ENCODE peak calls at places on chromosomes 7 and 10, in six cellular contexts. T is fibroblast of the aortic adventitia, U is OCI-LY7, A is lower lobe of right lung, Y is IMR-90, S is uterus. I is an unnamed sample.

GRCh38 chr7:112137141-112138101 is 68.8 kb downstream of the DOCK4 start:
- DNase-seq in A (no peak), U (no peak), S (no peak), Y (no peak), T (no peak), I (no peak)

GRCh38 chr10:4073912-4074311 is 288.9 kb upstream of the KLF6 start:
- DNase-seq in T (peak; percentile 80), A (no peak), Y (peak; percentile 62), U (no peak), S (no peak), I (no peak)

GRCh38 chr7:108094933-108095710 is 35.0 kb downstream of the LAMB4 start:
- DNase-seq in T (peak; percentile 95), U (peak; percentile 8), Y (peak; percentile 91), A (no peak), S (peak; percentile 81), I (no peak)

GRCh38 chr7:48052748-48053147 is 17.4 kb downstream of the C7orf57 start:
- DNase-seq in T (peak; percentile 65), A (no peak), U (no peak), Y (peak; percentile 82), S (no peak), I (peak; percentile 39)

GRCh38 chr7:8260871-8261707 is 878 bp downstream of the ICA1 start:
- DNase-seq in A (peak; percentile 70), Y (no peak), U (no peak), T (no peak), S (peak; percentile 22), I (no peak)

GRCh38 chr7:134016223-134016941 is 110.8 kb upstream of the LRGUK start:
- DNase-seq in A (no peak), T (peak; percentile 51), S (no peak), Y (peak; percentile 39), U (peak; percentile 17), I (no peak)

GRCh38 chr7:16063691-16064090 is 357.6 kb downstream of the CRPPA start:
- DNase-seq in S (no peak), Y (no peak), U (no peak), A (no peak), T (no peak), I (no peak)

GRCh38 chr10:50739618-50740350 is at the start of gene ASAH2B:
- DNase-seq in T (peak; percentile 73), Y (peak; percentile 74), U (peak; percentile 43), S (peak; percentile 68), A (peak; percentile 84), I (no peak)

GRCh38 chr10:43039629-43040481 is 37.0 kb upstream of the RET start:
- DNase-seq in Y (no peak), S (peak; percentile 4), A (peak; percentile 28), U (no peak), T (no peak), I (no peak)

GRCh38 chr10:11678074-11678793 is 63.9 kb upstream of the ECHDC3 start:
- DNase-seq in A (peak; percentile 22), T (no peak), Y (no peak), U (peak; percentile 96), S (no peak), I (peak; percentile 99)

GRCh38 chr10:69574571-69574978 is 1.4 kb upstream of the NEUROG3 start:
- DNase-seq in Y (no peak), S (no peak), U (no peak), A (no peak), T (no peak), I (no peak)

GRCh38 chr10:29811751-29812427 is 177.1 kb upstream of the SVIL start:
- DNase-seq in A (no peak), U (no peak), T (peak; percentile 98), Y (peak; percentile 98), S (peak; percentile 92), I (no peak)

GRCh38 chr7:90401989-90402388 is 1.3 kb upstream of the CLDN12 start:
- DNase-seq in T (peak; percentile 42), Y (peak; percentile 37), U (no peak), A (no peak), S (no peak), I (no peak)

GRCh38 chr10:70752571-70752970 is 32.6 kb downstream of the TBATA start:
- DNase-seq in A (no peak), Y (no peak), T (no peak), U (no peak), S (no peak), I (no peak)

GRCh38 chr10:124672181-124672638 is 72.0 kb downstream of the FAM53B start:
- DNase-seq in U (no peak), T (no peak), A (peak; percentile 39), Y (no peak), S (no peak), I (no peak)

GRCh38 chr7:39672176-39672575 is 48.8 kb downstream of the RALA start:
- DNase-seq in Y (no peak), A (no peak), U (no peak), S (no peak), T (no peak), I (no peak)

GRCh38 chr10:71963756-71964668 is at the start of gene CHST3:
- DNase-seq in A (peak; percentile 62), T (peak; percentile 68), U (no peak), S (peak; percentile 84), Y (peak; percentile 56), I (no peak)

GRCh38 chr7:48411619-48412018 is 240.4 kb downstream of the ABCA13 start:
- DNase-seq in U (no peak), A (no peak), Y (no peak), S (no peak), T (no peak), I (no peak)

GRCh38 chr10:86635402-86635801 is 18.9 kb upstream of the OPN4 start:
- DNase-seq in S (no peak), T (peak; percentile 92), Y (peak; percentile 91), A (no peak), U (no peak), I (no peak)

GRCh38 chr7:147081117-147081516 is 964.5 kb downstream of the CNTNAP2 start:
- DNase-seq in A (no peak), Y (no peak), T (no peak), S (no peak), U (no peak), I (no peak)

GRCh38 chr10:112663181-112663879 is 216.3 kb downstream of the VTI1A start:
- DNase-seq in S (no peak), U (no peak), Y (peak; percentile 73), A (no peak), T (peak; percentile 40), I (no peak)

DNA sequence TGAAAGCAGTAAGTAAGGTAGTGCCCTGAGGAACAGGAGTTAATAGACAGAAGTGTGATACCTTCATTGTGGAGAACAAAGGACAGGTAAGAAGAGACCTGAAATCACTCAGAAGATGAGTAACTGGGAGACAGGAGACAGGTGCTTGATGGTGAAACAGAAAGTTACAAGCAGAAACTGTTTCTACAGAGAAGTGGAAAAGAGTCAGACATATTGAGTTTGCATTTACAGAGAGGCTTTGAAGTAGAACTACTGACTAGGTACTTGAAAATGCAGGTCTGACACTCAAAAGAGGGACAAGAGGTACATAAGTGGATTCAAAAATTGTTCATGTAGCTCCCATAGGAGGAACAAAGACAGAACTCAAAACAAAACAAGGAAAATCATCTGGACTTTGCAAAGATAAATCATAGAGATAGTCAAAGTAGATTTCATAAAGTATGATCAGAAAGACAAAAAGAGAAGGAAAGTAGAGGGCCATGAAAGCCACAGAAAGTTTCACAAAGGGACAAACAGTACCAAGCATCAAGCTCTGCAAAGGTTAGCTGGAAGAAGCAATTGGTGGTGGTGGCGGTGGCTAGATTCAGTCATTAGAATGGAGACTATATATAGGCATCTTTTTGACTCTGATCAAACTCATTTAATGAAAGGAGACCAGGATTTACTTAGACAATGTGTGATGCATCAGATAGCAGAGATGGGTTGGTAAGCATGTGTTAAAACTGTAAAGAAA is 198.4 kb downstream of the PCLO start:
- DNase-seq in S (no peak), U (peak; percentile 26), A (no peak), Y (no peak), T (no peak), I (no peak)
- TF ChIP-seq CTCF in S (no peak), U (no peak), A (no peak), Y (no peak), T (no peak), I (no peak)

DNA sequence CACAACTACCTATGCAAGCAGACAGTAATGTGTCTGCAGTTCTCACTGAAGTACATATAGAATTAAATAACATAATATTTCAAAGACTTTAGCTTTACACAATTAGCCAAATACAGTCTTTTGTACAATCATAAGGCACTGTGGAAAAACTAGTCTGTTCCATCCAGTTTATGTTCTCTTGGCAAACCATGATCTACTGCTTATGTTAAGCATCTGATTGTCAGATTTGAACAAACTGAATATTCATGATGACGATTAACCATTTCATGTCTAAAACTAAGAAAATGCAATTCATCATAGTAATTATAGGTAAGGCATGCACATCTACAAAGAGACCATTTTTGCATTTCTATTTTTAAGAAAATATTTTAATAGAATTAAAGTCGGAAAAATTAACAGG is 802 bp downstream of the SEMA3A start:
- DNase-seq in S (no peak), U (no peak), A (no peak), T (peak; percentile 49), Y (no peak), I (no peak)
- H3K4me3 ChIP-seq in S (peak overlapping the region; percentile 32), U (no peak overlapping the region), A (peak overlapping the region; percentile 54), T (peak overlapping the region; percentile 67), Y (peak overlapping the region; percentile 84), I (no peak overlapping the region)

GRCh38 chr7:36045830-36046341 is 107.2 kb upstream of the EEPD1 start:
- DNase-seq in S (no peak), U (no peak), T (no peak), A (no peak), Y (no peak), I (no peak)

GRCh38 chr7:36048902-36049240 is 104.2 kb upstream of the EEPD1 start:
- DNase-seq in A (no peak), U (no peak), S (no peak), T (no peak), Y (peak; percentile 31), I (no peak)

GRCh38 chr7:36045275-36045674 is 107.8 kb upstream of the EEPD1 start:
- DNase-seq in A (no peak), U (no peak), S (no peak), Y (peak; percentile 56), T (peak; percentile 68), I (no peak)

GRCh38 chr7:36048141-36048901 is 104.7 kb upstream of the EEPD1 start:
- DNase-seq in T (peak; percentile 99), U (no peak), S (peak; percentile 51), Y (peak; percentile 83), A (no peak), I (no peak)

DNA sequence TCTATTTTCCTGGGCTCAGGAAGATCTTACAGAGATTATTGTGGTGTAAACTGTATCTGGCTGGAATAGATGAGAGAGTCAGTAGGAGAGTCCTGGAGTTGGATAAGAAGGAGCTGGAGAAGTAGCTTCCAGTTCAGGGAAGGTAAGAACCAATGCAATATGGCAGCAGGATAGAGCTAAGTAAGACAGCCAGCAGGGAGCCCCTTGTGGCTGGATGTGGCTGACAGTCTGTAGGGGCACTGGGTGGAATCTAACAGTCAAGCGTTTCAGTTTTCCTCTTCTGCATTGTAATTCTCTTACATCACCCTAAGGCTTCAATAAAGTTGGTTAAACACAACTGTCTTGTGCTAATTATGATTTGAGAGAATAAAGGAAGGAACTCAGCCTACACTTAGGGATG is 105.8 kb upstream of the EEPD1 start:
- DNase-seq in U (peak; percentile 6), S (no peak), A (no peak), Y (no peak), T (peak; percentile 14), I (no peak)
- TF ChIP-seq CTCF in U (peak; percentile 52), S (no peak), A (no peak), Y (no peak), T (peak; percentile 21), I (peak; percentile 48)

GRCh38 chr7:46449743-46450142 is 528.7 kb upstream of the IGFBP3 start:
- DNase-seq in T (no peak), U (no peak), A (no peak), Y (no peak), S (no peak), I (no peak)
- H3K4me3 ChIP-seq in T (no peak overlapping the region), U (no peak overlapping the region), A (no peak overlapping the region), Y (no peak overlapping the region), S (no peak overlapping the region), I (no peak overlapping the region)

GRCh38 chr7:156156734-156157408 is 344.6 kb upstream of the SHH start:
- DNase-seq in Y (no peak), S (no peak), T (no peak), A (no peak), U (no peak), I (no peak)
- TF ChIP-seq CTCF in Y (no peak), S (no peak), T (no peak), A (no peak), U (peak; percentile 43), I (peak; percentile 40)